ENCODE peak calls at places on chromosomes 16 and 17, in four cellular contexts. G is stimulated activated CD8-positive, alpha-beta memory T cell treated with anti-CD3 and anti-CD28 coated beads, Interleukin-4, amount 100 ng/mL, for 24 hours; A is occipital lobe; Z is mucosa of descending colon. I is an unnamed sample.

GRCh38 chr17:47649972-47650524 is 329 bp downstream of the KPNB1 start:
- DNase-seq in G (peak; percentile 39), A (no peak), Z (no peak), I (no peak)

GRCh38 chr16:30985401-30986128 is 558 bp downstream of the HSD3B7 start:
- DNase-seq in G (no peak), Z (peak; percentile 85), A (no peak), I (no peak)

GRCh38 chr17:320809-321385 is 31.7 kb downstream of the RPH3AL start:
- DNase-seq in A (no peak), Z (peak; percentile 38), G (no peak), I (no peak)

GRCh38 chr17:77424585-77425344 is 284.0 kb downstream of the SEC14L1 start:
- DNase-seq in A (peak; percentile 47), Z (peak; percentile 88), G (no peak), I (no peak)

GRCh38 chr17:28379814-28380571 is 8.5 kb downstream of the SARM1 start:
- DNase-seq in Z (no peak), G (no peak), A (no peak), I (no peak)

GRCh38 chr17:181213-182163 is at the start of gene DOC2B:
- DNase-seq in A (no peak), G (no peak), Z (no peak), I (no peak)

GRCh38 chr17:21286066-21286770 is 1.7 kb downstream of the MAP2K3 start:
- DNase-seq in Z (peak; percentile 93), G (no peak), A (peak; percentile 39), I (no peak)

GRCh38 chr17:4161179-4161559 is 18.2 kb downstream of the CYB5D2 start:
- DNase-seq in A (no peak), Z (no peak), G (no peak), I (no peak)

GRCh38 chr16:85491798-85492616 is 121.1 kb upstream of the GSE1 start:
- DNase-seq in G (peak; percentile 8), A (peak; percentile 61), Z (no peak), I (no peak)

GRCh38 chr16:89314357-89314756 is 96.9 kb downstream of the ZNF778 start:
- DNase-seq in Z (no peak), A (peak; percentile 48), G (no peak), I (no peak)

GRCh38 chr16:66054095-66054494 is 312.4 kb upstream of the CDH5 start:
- DNase-seq in Z (no peak), A (no peak), G (no peak), I (no peak)

GRCh38 chr17:3602499-3602898 is 6.7 kb downstream of the TRPV1 start:
- DNase-seq in A (no peak), G (no peak), Z (no peak), I (no peak)

GRCh38 chr17:56292628-56293027 is 139.4 kb downstream of the ANKFN1 start:
- DNase-seq in Z (no peak), G (no peak), A (no peak), I (no peak)

GRCh38 chr17:17358060-17358751 is 55.0 kb downstream of the NT5M start:
- DNase-seq in Z (no peak), A (no peak), G (no peak), I (no peak)

GRCh38 chr17:4381690-4382671 is 15.5 kb upstream of the UBE2G1 start:
- DNase-seq in A (no peak), G (no peak), Z (peak; percentile 20), I (no peak)

GRCh38 chr16:88634141-88634993 is 4.0 kb upstream of the IL17C start:
- DNase-seq in G (peak; percentile 55), A (no peak), Z (peak; percentile 88), I (peak; percentile 63)

GRCh38 chr17:56937688-56938087 is 23.2 kb downstream of the COIL start:
- DNase-seq in Z (no peak), G (no peak), A (no peak), I (no peak)

GRCh38 chr17:79843475-79843916 is 4.3 kb upstream of the CBX4 start:
- DNase-seq in G (no peak), Z (no peak), A (no peak), I (peak; percentile 59)

GRCh38 chr17:35716173-35716572 is 15.3 kb upstream of the RASL10B start:
- DNase-seq in Z (no peak), A (no peak), G (no peak), I (no peak)

GRCh38 chr17:2054740-2055493 is at the start of gene HIC1:
- DNase-seq in G (peak; percentile 68), A (peak; percentile 30), Z (peak; percentile 85), I (peak; percentile 91)

GRCh38 chr17:60080545-60080944 is 1.8 kb upstream of the HEATR6 start:
- DNase-seq in G (no peak), A (no peak), Z (no peak), I (no peak)

GRCh38 chr17:82483836-82484235 is 25.3 kb downstream of the NARF start:
- DNase-seq in Z (no peak), A (no peak), G (no peak), I (no peak)

GRCh38 chr17:17766351-17767095 is 70.3 kb downstream of the SREBF1 start:
- DNase-seq in A (no peak), Z (no peak), G (no peak), I (no peak)

GRCh38 chr16:83215417-83216001 is 588.7 kb downstream of the CDH13 start:
- DNase-seq in G (peak; percentile 2), Z (no peak), A (no peak), I (peak; percentile 77)

GRCh38 chr16:78816499-78817441 is 717.3 kb downstream of the WWOX start:
- DNase-seq in G (no peak), A (no peak), Z (no peak), I (no peak)

GRCh38 chr16:1094601-1095449 is 1.2 kb downstream of the C1QTNF8 start:
- DNase-seq in Z (no peak), G (no peak), A (no peak), I (no peak)

I was measured in stimulated activated effector memory CD8-positive, alpha-beta T cell treated with anti-CD3 and anti-CD28 coated beads, Interleukin-12 subunit alpha, Interleukin-12 subunit beta, amount 100 ng/mL, for 72 hours.